ENCODE peak calls at places on chromosomes 3 and 15, in eight cellular contexts. W, P, I, S, C, E, Q and M are unnamed samples.

GRCh38 chr15:78810377-78811123 is 714 bp downstream of the ADAMTS7 start:
- DNase-seq in W (peak; percentile 27), P (no peak), I (peak; percentile 69), S (no peak), C (no peak), E (no peak), Q (no peak), M (no peak)

GRCh38 chr3:74066456-74066855 is 441.7 kb upstream of the PDZRN3 start:
- DNase-seq in W (no peak), P (no peak), I (no peak), S (no peak), C (no peak), E (no peak), Q (no peak), M (no peak)

GRCh38 chr15:100696452-100696851 is 94.1 kb downstream of the ASB7 start:
- DNase-seq in W (no peak), P (no peak), I (no peak), S (no peak), C (no peak), E (no peak), Q (no peak), M (no peak)

GRCh38 chr15:90221251-90221900 is 12.4 kb downstream of the CIB1 start:
- DNase-seq in W (peak; percentile 40), P (peak; percentile 74), I (peak; percentile 63), S (no peak), C (peak; percentile 65), E (peak; percentile 46), Q (peak; percentile 36), M (peak; percentile 22)

GRCh38 chr3:187750513-187751123 is 5.3 kb upstream of the BCL6 start:
- DNase-seq in W (no peak), P (peak; percentile 55), I (peak; percentile 44), S (no peak), C (no peak), E (no peak), Q (no peak), M (no peak)

GRCh38 chr3:115518100-115518852 is 105.0 kb upstream of the GAP43 start:
- DNase-seq in W (peak; percentile 29), P (no peak), I (peak; percentile 17), S (no peak), C (peak; percentile 19), E (no peak), Q (peak; percentile 20), M (no peak)

GRCh38 chr15:45231864-45232562 is 20.0 kb upstream of the SLC28A2 start:
- DNase-seq in W (no peak), P (no peak), I (no peak), S (no peak), C (no peak), E (no peak), Q (no peak), M (no peak)

GRCh38 chr15:84671211-84671610 is 13.2 kb upstream of the NMB start:
- DNase-seq in W (no peak), P (no peak), I (no peak), S (no peak), C (no peak), E (no peak), Q (no peak), M (no peak)

GRCh38 chr3:160577551-160578195 is 12.3 kb upstream of the KPNA4 start:
- DNase-seq in W (no peak), P (no peak), I (no peak), S (no peak), C (no peak), E (no peak), Q (no peak), M (no peak)

GRCh38 chr15:88656760-88657221 is 18.0 kb downstream of the ISG20 start:
- DNase-seq in W (no peak), P (no peak), I (no peak), S (no peak), C (no peak), E (no peak), Q (no peak), M (no peak)

GRCh38 chr15:34942363-34942762 is 27.2 kb downstream of the AQR start:
- DNase-seq in W (no peak), P (no peak), I (no peak), S (no peak), C (no peak), E (no peak), Q (no peak), M (no peak)

GRCh38 chr3:78255403-78255802 is 1215.5 kb downstream of the ROBO2 start:
- DNase-seq in W (no peak), P (no peak), I (no peak), S (no peak), C (no peak), E (no peak), Q (no peak), M (no peak)

GRCh38 chr3:21326704-21327103 is 424.3 kb downstream of the ZNF385D start:
- DNase-seq in W (no peak), P (no peak), I (no peak), S (no peak), C (no peak), E (no peak), Q (no peak), M (no peak)

GRCh38 chr3:112685435-112685834 is 44.5 kb upstream of the CCDC80 start:
- DNase-seq in W (no peak), P (no peak), I (no peak), S (no peak), C (no peak), E (no peak), Q (no peak), M (no peak)